ENCODE peak calls at places on chromosomes 4 and X, in six cellular contexts. X is NCI-H1092 treated with DMSO at 0.1 percent for 48 hours; P is putamen; W is stimulated activated CD8-positive, alpha-beta memory T cell treated with anti-CD3 and anti-CD28 coated beads, Interleukin-15, amount 100 ng/mL, for 24 hours; B is progenitor cell of endocrine pancreas; V is choroid plexus epithelial cell. S is an unnamed sample.

GRCh38 chr4:5995901-5996623 is 22.2 kb downstream of the C4orf50 start:
- DNase-seq in X (peak), P (no peak), W (no peak), B (no peak), V (no peak), S (no peak)

GRCh38 chrX:101051153-101051548 is 760 bp downstream of the TRMT2B start:
- DNase-seq in X (peak), P (no peak), W (no peak), B (no peak), V (no peak), S (no peak)

GRCh38 chrX:133698298-133698697 is 283.0 kb upstream of the GPC4 start:
- DNase-seq in X (peak), P (peak), W (no peak), B (no peak), V (peak), S (no peak)

GRCh38 chr4:182478475-182478874 is 235.3 kb downstream of the TENM3 start:
- DNase-seq in X (peak), P (peak), W (no peak), B (no peak), V (peak), S (no peak)

GRCh38 chr4:38930696-38931095 is 63.1 kb downstream of the FAM114A1 start:
- DNase-seq in X (no peak), P (no peak), W (no peak), B (no peak), V (no peak), S (no peak)

GRCh38 chr4:10598829-10599228 is 85.7 kb downstream of the CLNK start:
- DNase-seq in X (no peak), P (no peak), W (no peak), B (no peak), V (no peak), S (no peak)

GRCh38 chr4:25180524-25181131 is 20.4 kb upstream of the SEPSECS start:
- DNase-seq in X (peak), P (no peak), W (no peak), B (no peak), V (peak), S (no peak)

GRCh38 chrX:115344885-115345653 is 55.6 kb downstream of the LUZP4 start:
- DNase-seq in X (peak), P (peak), W (no peak), B (no peak), V (peak), S (no peak)

GRCh38 chrX:2445662-2446623 is 54.8 kb downstream of the DHRSX start:
- DNase-seq in X (no peak), P (no peak), W (no peak), B (no peak), V (no peak), S (no peak)

GRCh38 chr4:879730-880079 is 52.4 kb downstream of the GAK start:
- DNase-seq in X (no peak), P (peak), W (no peak), B (no peak), V (peak), S (no peak)

GRCh38 chr4:121697626-121698025 is 846 bp upstream of the ANXA5 start:
- DNase-seq in X (no peak), P (no peak), W (no peak), B (no peak), V (no peak), S (no peak)

GRCh38 chr4:32930700-32931099 is 2210.5 kb downstream of the PCDH7 start:
- DNase-seq in X (no peak), P (no peak), W (no peak), B (no peak), V (no peak), S (no peak)

GRCh38 chr4:111678466-111678865 is 466.8 kb upstream of the FAM241A start:
- DNase-seq in X (no peak), P (no peak), W (no peak), B (no peak), V (peak), S (no peak)

GRCh38 chrX:49308604-49309269 is 5.3 kb downstream of the GAGE10 start:
- DNase-seq in X (no peak), P (no peak), W (no peak), B (no peak), V (peak), S (no peak)

GRCh38 chr4:61200195-61200990 is at the start of gene ADGRL3:
- DNase-seq in X (peak), P (peak), W (no peak), B (peak), V (peak), S (peak)

GRCh38 chr4:1297456-1298325 is 8.0 kb downstream of the MAEA start:
- DNase-seq in X (no peak), P (no peak), W (no peak), B (no peak), V (no peak), S (no peak)

GRCh38 chr4:8108261-8108660 is 50.4 kb downstream of the ABLIM2 start:
- DNase-seq in X (no peak), P (no peak), W (no peak), B (no peak), V (no peak), S (no peak)

GRCh38 chrX:155874571-155875244 is 6.4 kb upstream of the VAMP7 start:
- DNase-seq in X (no peak), P (no peak), W (no peak), B (no peak), V (no peak), S (no peak)